ENCODE peak calls at places on chromosomes 6 and 20, in seven cellular contexts. M, D, H, O, G, Q and P are unnamed samples.

GRCh38 chr6:3571206-3571815 is 114.5 kb upstream of the SLC22A23 start:
- DNase-seq in M (no peak), Q (no peak), G (no peak), D (no peak), O (no peak), H (no peak), P (no peak)

GRCh38 chr6:37940074-37940847 is 120.7 kb downstream of the ZFAND3 start:
- DNase-seq in O (peak; percentile 83), M (no peak), D (peak; percentile 43), H (no peak), G (peak; percentile 72), Q (no peak), P (no peak)

GRCh38 chr6:49787176-49787575 is at the start of gene PGK2:
- DNase-seq in D (no peak), O (no peak), Q (no peak), M (no peak), H (no peak), G (no peak), P (no peak)

GRCh38 chr20:13898012-13898612 is 92.3 kb downstream of the SEL1L2 start:
- DNase-seq in G (no peak), Q (no peak), H (no peak), O (no peak), M (no peak), D (no peak), P (no peak)

GRCh38 chr6:35611235-35611634 is 77.5 kb downstream of the FKBP5 start:
- DNase-seq in O (peak; percentile 88), M (no peak), D (peak; percentile 32), Q (no peak), G (peak; percentile 59), H (peak; percentile 16), P (no peak)

GRCh38 chr6:38929560-38929959 is 119.0 kb upstream of the GLP1R start:
- DNase-seq in H (no peak), G (no peak), D (no peak), O (no peak), Q (no peak), M (no peak), P (no peak)

GRCh38 chr6:101393291-101394251 is at the start of gene GRIK2:
- DNase-seq in H (peak; percentile 73), D (peak; percentile 91), G (peak; percentile 62), M (peak; percentile 69), Q (no peak), O (peak; percentile 17), P (no peak)

GRCh38 chr6:135382182-135382628 is 115.3 kb downstream of the AHI1 start:
- DNase-seq in Q (no peak), M (no peak), O (no peak), D (no peak), G (no peak), H (no peak), P (peak; percentile 37)

GRCh38 chr6:91045152-91045551 is 458.3 kb upstream of the MAP3K7 start:
- DNase-seq in H (no peak), O (no peak), M (no peak), G (no peak), Q (no peak), D (no peak), P (no peak)

GRCh38 chr20:35820715-35821114 is 48.9 kb downstream of the PHF20 start:
- DNase-seq in M (peak; percentile 6), G (peak; percentile 57), Q (no peak), H (peak; percentile 20), D (peak; percentile 54), O (peak; percentile 69), P (no peak)

GRCh38 chr20:51402201-51402600 is 140.3 kb downstream of the NFATC2 start:
- DNase-seq in G (peak; percentile 85), Q (no peak), O (peak; percentile 84), H (peak; percentile 40), D (no peak), M (peak; percentile 32), P (no peak)